ENCODE peak calls at places on chromosomes 5 and 9, in nine cellular contexts. X is GM12878; L is effector CD4-positive, alpha-beta T cell; S is pancreas; Y is breast epithelium; A is activated T-cell treated with anti-CD3 and anti-CD28 coated beads, Interleukin-2, amount 50 U/mL, for 48 hours; D is fibroblast of mammary gland; F is HFFc6; U is A549. O is an unnamed sample.

GRCh38 chr5:112757468-112758208 is 20.0 kb downstream of the APC start:
- DNase-seq in X (peak), L (no peak), S (no peak), Y (no peak), A (no peak), D (peak), F (peak), U (peak), O (no peak)

GRCh38 chr9:131837836-131838235 is 98.0 kb upstream of the RAPGEF1 start:
- DNase-seq in X (no peak), L (no peak), S (no peak), Y (no peak), A (no peak), D (no peak), F (no peak), U (no peak), O (no peak)

GRCh38 chr5:87885727-87886126 is 382.9 kb downstream of the TMEM161B start:
- DNase-seq in X (no peak), L (no peak), S (no peak), Y (no peak), A (no peak), D (peak), F (no peak), U (no peak), O (no peak)

GRCh38 chr9:71048271-71048670 is 73.2 kb downstream of the TRPM3 start:
- DNase-seq in X (no peak), L (no peak), S (no peak), Y (no peak), A (no peak), D (no peak), F (no peak), U (no peak), O (no peak)

GRCh38 chr9:97802276-97802675 is 50.8 kb upstream of the FOXE1 start:
- DNase-seq in X (no peak), L (no peak), S (no peak), Y (no peak), A (no peak), D (peak), F (peak), U (peak), O (no peak)

GRCh38 chr9:81607593-81608288 is 81.6 kb downstream of the TLE1 start:
- DNase-seq in X (no peak), L (no peak), S (no peak), Y (no peak), A (no peak), D (no peak), F (no peak), U (no peak), O (no peak)

GRCh38 chr9:120066315-120066714 is 513.7 kb downstream of the CDK5RAP2 start:
- DNase-seq in X (no peak), L (no peak), S (no peak), Y (no peak), A (no peak), D (peak), F (no peak), U (no peak), O (no peak)

GRCh38 chr5:125064610-125065009 is 318.2 kb upstream of the ZNF608 start:
- DNase-seq in X (no peak), L (no peak), S (no peak), Y (no peak), A (no peak), D (no peak), F (no peak), U (no peak), O (no peak)

GRCh38 chr5:16819522-16820167 is 116.4 kb downstream of the MYO10 start:
- DNase-seq in X (no peak), L (no peak), S (no peak), Y (no peak), A (no peak), D (peak), F (peak), U (no peak), O (no peak)

GRCh38 chr5:126138475-126139005 is 284.7 kb upstream of the GRAMD2B start:
- DNase-seq in X (no peak), L (no peak), S (no peak), Y (no peak), A (no peak), D (peak), F (peak), U (no peak), O (no peak)